ENCODE peak calls at places on chromosomes 13 and 19, in seven cellular contexts. M, V, K, D, Z, Q and A are unnamed samples.

GRCh38 chr19:23071087-23071511 is 45.7 kb upstream of the ZNF730 start:
- DNase-seq in M (no peak), V (peak; percentile 24), K (no peak), D (peak; percentile 20), Z (no peak), Q (no peak), A (no peak)

GRCh38 chr19:4120531-4120930 is 3.4 kb downstream of the MAP2K2 start:
- DNase-seq in M (no peak), V (peak; percentile 64), K (no peak), D (no peak), Z (no peak), Q (no peak), A (no peak)

GRCh38 chr19:41552558-41552957 is 23.4 kb upstream of the CEACAM21 start:
- DNase-seq in M (no peak), V (no peak), K (no peak), D (no peak), Z (no peak), Q (no peak), A (no peak)

GRCh38 chr19:14432817-14433453 is at the start of gene PKN1:
- DNase-seq in M (no peak), V (peak; percentile 36), K (peak; percentile 32), D (peak; percentile 52), Z (peak; percentile 44), Q (peak; percentile 90), A (peak; percentile 81)

GRCh38 chr19:13155472-13156284 is 5.5 kb downstream of the IER2 start:
- DNase-seq in M (peak; percentile 73), V (peak; percentile 69), K (peak; percentile 66), D (peak; percentile 86), Z (peak; percentile 85), Q (peak; percentile 81), A (peak; percentile 95)

GRCh38 chr13:52785721-52786120 is 46.1 kb upstream of the CNMD start:
- DNase-seq in M (no peak), V (no peak), K (no peak), D (no peak), Z (no peak), Q (no peak), A (no peak)

GRCh38 chr13:70253411-70253810 is 145.2 kb upstream of the KLHL1 start:
- DNase-seq in M (no peak), V (no peak), K (no peak), D (no peak), Z (no peak), Q (no peak), A (no peak)

GRCh38 chr19:6772028-6772865 is at the start of gene VAV1:
- DNase-seq in M (peak; percentile 76), V (no peak), K (peak; percentile 74), D (peak; percentile 74), Z (peak; percentile 83), Q (peak; percentile 88), A (no peak)

GRCh38 chr19:11452814-11453335 is 17.4 kb downstream of the PRKCSH start:
- DNase-seq in M (no peak), V (no peak), K (no peak), D (no peak), Z (no peak), Q (no peak), A (no peak)

GRCh38 chr13:34017231-34017630 is 199.3 kb downstream of the RFC3 start:
- DNase-seq in M (no peak), V (no peak), K (no peak), D (no peak), Z (no peak), Q (no peak), A (no peak)

GRCh38 chr19:55283548-55284393 is at the start of gene BRSK1:
- DNase-seq in M (no peak), V (peak; percentile 65), K (peak; percentile 34), D (no peak), Z (no peak), Q (peak; percentile 57), A (peak; percentile 88)

GRCh38 chr13:33262554-33262953 is 23.0 kb downstream of the STARD13 start:
- DNase-seq in M (no peak), V (no peak), K (no peak), D (peak; percentile 38), Z (no peak), Q (no peak), A (no peak)

GRCh38 chr13:97392020-97392419 is 41.9 kb upstream of the RAP2A start:
- DNase-seq in M (no peak), V (no peak), K (no peak), D (no peak), Z (no peak), Q (no peak), A (no peak)

GRCh38 chr19:12825259-12826131 is 8.9 kb downstream of the RTBDN start:
- DNase-seq in M (no peak), V (no peak), K (no peak), D (no peak), Z (no peak), Q (peak; percentile 83), A (no peak)

GRCh38 chr19:50722248-50723013 is 733 bp upstream of the CLEC11A start:
- DNase-seq in M (no peak), V (no peak), K (no peak), D (no peak), Z (no peak), Q (no peak), A (no peak)

GRCh38 chr19:3577741-3578344 is 5.1 kb downstream of the HMG20B start:
- DNase-seq in M (no peak), V (no peak), K (no peak), D (peak; percentile 83), Z (no peak), Q (no peak), A (no peak)

DNA sequence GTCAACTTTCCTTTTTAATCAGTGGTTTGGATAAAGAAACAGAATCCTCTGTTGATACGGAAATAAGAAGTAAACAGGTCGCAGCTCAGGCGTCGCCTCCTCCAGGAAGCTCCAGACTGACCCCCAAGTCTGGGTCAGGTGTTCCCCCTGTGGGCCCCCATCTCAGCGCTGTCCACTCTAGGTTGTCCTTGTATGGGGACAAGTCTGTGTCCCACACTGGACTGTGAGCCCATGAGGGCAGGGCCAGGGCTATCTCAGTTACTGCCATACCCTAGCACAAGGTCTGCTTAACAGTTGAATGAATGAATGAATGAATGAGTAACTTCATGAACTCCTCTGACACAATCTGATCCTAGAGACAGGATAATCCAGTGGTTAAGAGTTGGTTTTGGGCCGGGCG is 7.5 kb downstream of the CLASRP start:
- DNase-seq in M (no peak), V (no peak), K (no peak), D (no peak), Z (no peak), Q (no peak), A (no peak)
- H3K4me1 ChIP-seq in M (peaks cover 11% of the 10 kb centered on the region), V (no peaks in the 10 kb centered on the region), K (peaks cover 23% of the 10 kb centered on the region), D (peaks cover 11% of the 10 kb centered on the region), Z (peaks cover 61% of the 10 kb centered on the region), Q (peaks cover 3% of the 10 kb centered on the region), A (peaks cover 5% of the 10 kb centered on the region)

GRCh38 chr19:1665565-1666047 is 13.2 kb upstream of the TCF3 start:
- DNase-seq in M (no peak), V (no peak), K (no peak), D (no peak), Z (no peak), Q (peak; percentile 51), A (peak; percentile 51)

GRCh38 chr19:1671716-1672037 is 19.3 kb upstream of the TCF3 start:
- DNase-seq in M (no peak), V (no peak), K (no peak), D (no peak), Z (no peak), Q (no peak), A (no peak)

GRCh38 chr19:1663854-1664253 is 11.4 kb upstream of the TCF3 start:
- DNase-seq in M (no peak), V (no peak), K (no peak), D (no peak), Z (no peak), Q (no peak), A (no peak)

GRCh38 chr19:1668339-1669123 is 16.1 kb upstream of the TCF3 start:
- DNase-seq in M (no peak), V (peak; percentile 9), K (no peak), D (no peak), Z (no peak), Q (no peak), A (peak; percentile 76)

GRCh38 chr19:1668048-1668338 is 15.6 kb upstream of the TCF3 start:
- DNase-seq in M (no peak), V (no peak), K (no peak), D (no peak), Z (no peak), Q (no peak), A (no peak)
- H3K4me3 ChIP-seq in M (no peak overlapping the region), V (no peak overlapping the region), K (no peak overlapping the region), D (no peak overlapping the region), Z (no peak overlapping the region), Q (no peak overlapping the region), A (peak overlapping the region; percentile 51)

GRCh38 chr13:44758595-44759221 is 182.6 kb upstream of the TSC22D1 start:
- DNase-seq in M (no peak), V (peak; percentile 84), K (no peak), D (peak; percentile 59), Z (no peak), Q (no peak), A (peak; percentile 71)

GRCh38 chr13:44759222-44759721 is 183.1 kb upstream of the TSC22D1 start:
- DNase-seq in M (no peak), V (no peak), K (no peak), D (peak; percentile 51), Z (no peak), Q (no peak), A (peak; percentile 86)

GRCh38 chr13:44755872-44756271 is 179.7 kb upstream of the TSC22D1 start:
- DNase-seq in M (no peak), V (peak; percentile 25), K (no peak), D (no peak), Z (no peak), Q (no peak), A (no peak)

GRCh38 chr13:44756411-44756810 is 180.3 kb upstream of the TSC22D1 start:
- DNase-seq in M (no peak), V (no peak), K (no peak), D (no peak), Z (no peak), Q (no peak), A (no peak)

DNA sequence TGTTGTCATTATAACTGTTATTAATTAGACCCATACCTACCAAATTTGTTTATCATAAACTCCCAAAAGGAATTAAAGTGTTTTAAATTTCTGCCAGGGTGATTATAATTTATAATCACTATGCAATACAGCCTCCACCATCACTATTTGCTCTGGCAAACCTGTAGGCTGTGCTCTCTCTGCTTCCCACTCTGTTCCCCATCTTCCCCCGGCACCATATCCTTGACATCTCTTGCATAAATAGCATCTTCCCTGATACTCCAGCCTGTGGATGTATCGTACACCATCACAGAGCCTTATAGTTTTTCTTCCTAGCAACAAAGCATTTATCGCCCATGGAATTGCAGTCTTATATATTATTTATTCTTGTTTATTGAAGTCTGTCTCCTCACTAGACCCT is 181.5 kb upstream of the TSC22D1 start:
- DNase-seq in M (no peak), V (no peak), K (no peak), D (no peak), Z (no peak), Q (no peak), A (no peak)
- H3K27ac ChIP-seq in M (no peak overlapping the region), V (peak overlapping the region; percentile 17), K (no peak overlapping the region), D (peak overlapping the region; percentile 80), Z (no peak overlapping the region), Q (no peak overlapping the region), A (no peak overlapping the region)

DNA sequence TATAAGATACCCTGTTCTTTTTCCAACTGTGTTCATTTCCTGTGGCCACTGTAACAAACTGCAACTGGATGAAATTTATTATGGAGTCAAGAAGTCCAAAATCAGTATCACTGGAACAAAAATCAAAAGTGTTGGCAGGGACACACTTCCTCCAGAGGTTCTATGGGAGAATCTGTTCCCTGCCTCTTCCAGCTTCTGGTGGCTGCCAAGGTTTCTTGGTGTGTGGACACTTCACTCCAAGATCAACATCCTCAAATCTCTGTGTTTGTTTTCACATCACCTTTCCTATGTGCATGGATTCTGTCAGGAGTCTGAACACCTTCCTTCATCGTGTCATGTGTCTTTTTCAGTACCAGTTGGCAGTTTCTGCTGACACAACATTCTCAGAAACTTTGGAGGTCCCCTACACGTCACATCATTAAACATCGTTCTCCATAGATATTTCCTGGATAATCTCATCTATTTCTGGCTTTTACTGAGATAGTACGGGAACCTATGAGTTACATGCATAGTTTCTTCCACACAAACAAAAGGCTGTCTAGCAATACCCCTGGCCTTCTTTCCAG is 15.2 kb upstream of the EFNB2 start:
- DNase-seq in M (no peak), V (no peak), K (no peak), D (no peak), Z (no peak), Q (no peak), A (no peak)
- H3K4me1 ChIP-seq in M (no peaks in the 10 kb centered on the region), V (peaks cover under 1% of the 10 kb centered on the region), K (no peaks in the 10 kb centered on the region), D (no peaks in the 10 kb centered on the region), Z (peaks cover 27% of the 10 kb centered on the region), Q (no peaks in the 10 kb centered on the region), A (no peaks in the 10 kb centered on the region)